ENCODE peak calls at places on chromosomes 16 and 17, in six cellular contexts. A is glomerular endothelial cell; R is activated CD4-positive, alpha-beta T cell treated with anti-CD3 and anti-CD28 coated beads, Interleukin-2, amount 50 U/mL, for 1 hour; B is iPS DF 6.9; J is left colon; D is hippocampal formation. S is an unnamed sample.

GRCh38 chr16:63945805-63946204 is 1176.1 kb downstream of the CDH11 start:
- DNase-seq in R (no peak), D (no peak), B (no peak), J (no peak), A (no peak), S (no peak)

GRCh38 chr17:49984283-49984682 is 10.7 kb downstream of the DLX3 start:
- DNase-seq in D (no peak), R (no peak), B (no peak), A (no peak), J (no peak), S (no peak)

GRCh38 chr17:40460585-40460975 is 17.3 kb downstream of the IGFBP4 start:
- DNase-seq in B (no peak), D (no peak), A (no peak), J (no peak), R (no peak), S (no peak)

GRCh38 chr16:75304521-75305363 is 53.3 kb upstream of the BCAR1 start:
- DNase-seq in A (no peak), B (no peak), J (peak), R (no peak), D (peak), S (peak)

GRCh38 chr17:34578016-34578415 is 1.4 kb upstream of the TMEM132E start:
- DNase-seq in J (no peak), B (no peak), R (no peak), A (no peak), D (no peak), S (no peak)

GRCh38 chr17:74704536-74704935 is 8.2 kb downstream of the CD300LF start:
- DNase-seq in J (no peak), D (no peak), A (no peak), R (no peak), B (no peak), S (no peak)

GRCh38 chr17:73841431-73842060 is 197.3 kb upstream of the SDK2 start:
- DNase-seq in R (peak), A (no peak), D (no peak), J (no peak), B (no peak), S (peak)

GRCh38 chr16:73183678-73184092 is 135.8 kb upstream of the ZFHX3 start:
- DNase-seq in B (no peak), J (no peak), R (no peak), D (no peak), A (no peak), S (no peak)

GRCh38 chr17:4551141-4551540 is 4.0 kb downstream of the MYBBP1A start:
- DNase-seq in B (no peak), D (no peak), J (no peak), R (no peak), A (no peak), S (no peak)

GRCh38 chr17:1830288-1830687 is 483 bp downstream of the RPA1 start:
- DNase-seq in R (peak), J (no peak), B (no peak), A (no peak), D (no peak), S (peak)

GRCh38 chr16:79327836-79328235 is 272.7 kb downstream of the MAF start:
- DNase-seq in R (no peak), B (no peak), A (no peak), D (no peak), J (no peak), S (no peak)

GRCh38 chr17:18185832-18186231 is 2.2 kb downstream of the ALKBH5 start:
- DNase-seq in A (no peak), B (no peak), D (no peak), J (no peak), R (no peak), S (no peak)

GRCh38 chr17:37310940-37311339 is 64.8 kb upstream of the C17orf78 start:
- DNase-seq in A (no peak), R (no peak), D (no peak), J (no peak), B (no peak), S (no peak)

GRCh38 chr16:83031524-83031923 is 404.8 kb downstream of the CDH13 start:
- DNase-seq in A (no peak), R (no peak), J (no peak), D (no peak), B (no peak), S (no peak)

GRCh38 chr17:4270746-4271145 is 7.0 kb upstream of the ANKFY1 start:
- DNase-seq in A (no peak), B (no peak), R (no peak), D (no peak), J (no peak), S (peak)

GRCh38 chr17:8745586-8746500 is 1.2 kb upstream of the CCDC42 start:
- DNase-seq in B (peak), J (peak), D (no peak), R (peak), A (no peak), S (peak)

GRCh38 chr17:15945493-15946209 is 721 bp downstream of the ADORA2B start:
- DNase-seq in A (no peak), D (no peak), R (no peak), J (peak), B (no peak), S (no peak)

GRCh38 chr17:55690105-55690508 is 32.6 kb downstream of the TMEM100 start:
- DNase-seq in J (no peak), A (no peak), B (no peak), R (no peak), D (no peak), S (no peak)

GRCh38 chr16:15829460-15829859 is 27.4 kb downstream of the MYH11 start:
- DNase-seq in D (no peak), B (no peak), R (no peak), J (peak), A (no peak), S (peak)

GRCh38 chr16:28873543-28874201 is 4.6 kb upstream of the ATP2A1 start:
- DNase-seq in J (no peak), R (peak), A (no peak), B (no peak), D (no peak), S (no peak)

GRCh38 chr17:12821376-12821940 is 32.2 kb downstream of the ARHGAP44 start:
- DNase-seq in D (no peak), R (no peak), A (no peak), B (no peak), J (peak), S (no peak)

GRCh38 chr16:84451781-84452180 is 52.7 kb downstream of the MEAK7 start:
- DNase-seq in R (no peak), B (no peak), J (no peak), A (no peak), D (no peak), S (no peak)

GRCh38 chr17:38456031-38456815 is 28.0 kb downstream of the ARHGAP23 start:
- DNase-seq in D (no peak), A (no peak), J (no peak), B (no peak), R (no peak), S (no peak)

GRCh38 chr16:87384162-87384999 is 805 bp upstream of the FBXO31 start:
- DNase-seq in R (no peak), D (no peak), A (no peak), B (no peak), J (peak), S (no peak)

GRCh38 chr17:312476-313148 is 40.0 kb downstream of the RPH3AL start:
- DNase-seq in R (no peak), D (no peak), A (no peak), J (no peak), B (no peak), S (no peak)

GRCh38 chr16:30893744-30894539 is at the start of gene BCL7C:
- DNase-seq in B (no peak), R (peak), A (no peak), D (peak), J (peak), S (peak)

GRCh38 chr16:8656376-8656775 is 18.0 kb upstream of the ABAT start:
- DNase-seq in A (no peak), B (no peak), R (no peak), J (no peak), D (no peak), S (no peak)

GRCh38 chr16:58339452-58339938 is 44.7 kb upstream of the PRSS54 start:
- DNase-seq in A (no peak), B (no peak), R (no peak), D (no peak), J (no peak), S (no peak)

GRCh38 chr17:51921500-51921899 is 237.0 kb downstream of the CA10 start:
- DNase-seq in D (no peak), R (no peak), B (no peak), J (no peak), A (no peak), S (no peak)

GRCh38 chr16:21166561-21166961 is 8.1 kb downstream of the LDAF1 start:
- DNase-seq in D (no peak), B (no peak), R (no peak), A (no peak), J (no peak), S (no peak)

GRCh38 chr17:38556234-38556633 is 49.5 kb downstream of the SRCIN1 start:
- DNase-seq in R (no peak), A (no peak), J (no peak), D (no peak), B (no peak), S (no peak)

GRCh38 chr17:77802811-77803220 is 155.7 kb upstream of the TNRC6C start:
- DNase-seq in D (peak), B (no peak), J (peak), A (no peak), R (no peak), S (no peak)

GRCh38 chr17:37752482-37752881 is 7.6 kb upstream of the HNF1B start:
- DNase-seq in D (no peak), A (no peak), B (no peak), R (no peak), J (no peak), S (no peak)

GRCh38 chr17:6462692-6463091 is 18.4 kb downstream of the PIMREG start:
- DNase-seq in J (no peak), A (no peak), B (no peak), D (no peak), R (no peak), S (no peak)

GRCh38 chr17:1529863-1530262 is 13.5 kb upstream of the INPP5K start:
- DNase-seq in R (no peak), B (no peak), J (no peak), A (no peak), D (no peak), S (no peak)

GRCh38 chr17:82436601-82437324 is 13.8 kb downstream of the CYBC1 start:
- DNase-seq in B (no peak), A (no peak), D (no peak), R (no peak), J (no peak), S (no peak)